ENCODE peak calls at places on chromosomes 12 and 14, in five cellular contexts. K, C, R, F and L are unnamed samples.

GRCh38 chr12:53985900-53986685 is 1.1 kb downstream of the HOXC10 start:
- DNase-seq in K (no peak), C (no peak), R (no peak), F (peak), L (peak)

GRCh38 chr12:92978607-92979006 is 49.5 kb upstream of the EEA1 start:
- DNase-seq in K (no peak), C (no peak), R (no peak), F (no peak), L (no peak)

GRCh38 chr14:93369393-93370266 is 22.6 kb downstream of the COX8C start:
- DNase-seq in K (no peak), C (no peak), R (no peak), F (no peak), L (no peak)

GRCh38 chr12:95674631-95675030 is 115.9 kb downstream of the NTN4 start:
- DNase-seq in K (no peak), C (no peak), R (peak), F (no peak), L (peak)

GRCh38 chr14:52695481-52696091 is at the start of gene ERO1A:
- DNase-seq in K (peak), C (peak), R (peak), F (peak), L (peak)

GRCh38 chr12:117134721-117135120 is 35.5 kb upstream of the TESC start:
- DNase-seq in K (no peak), C (no peak), R (no peak), F (no peak), L (no peak)

GRCh38 chr14:90421001-90421580 is 24.3 kb downstream of the CALM1 start:
- DNase-seq in K (no peak), C (no peak), R (no peak), F (no peak), L (no peak)

GRCh38 chr14:68951051-68951797 is 27.9 kb downstream of the ACTN1 start:
- DNase-seq in K (peak), C (peak), R (peak), F (peak), L (peak)

GRCh38 chr12:62783881-62784280 is 151.1 kb downstream of the PPM1H start:
- DNase-seq in K (no peak), C (no peak), R (no peak), F (no peak), L (no peak)

GRCh38 chr12:96368233-96368632 is 32.0 kb downstream of the CDK17 start:
- DNase-seq in K (no peak), C (no peak), R (no peak), F (no peak), L (no peak)

GRCh38 chr12:55637467-55637866 is 775 bp downstream of the OR10P1 start:
- DNase-seq in K (no peak), C (no peak), R (no peak), F (no peak), L (no peak)

GRCh38 chr12:94805749-94806148 is 155.4 kb upstream of the TMCC3 start:
- DNase-seq in K (no peak), C (peak), R (peak), F (no peak), L (peak)

GRCh38 chr14:95104911-95105310 is 52.4 kb downstream of the DICER1 start:
- DNase-seq in K (no peak), C (no peak), R (no peak), F (no peak), L (no peak)

GRCh38 chr12:86118161-86118560 is 138.0 kb downstream of the MGAT4C start:
- DNase-seq in K (no peak), C (no peak), R (no peak), F (no peak), L (no peak)

GRCh38 chr14:53793790-53794560 is 162.7 kb downstream of the BMP4 start:
- DNase-seq in K (no peak), C (peak), R (no peak), F (no peak), L (no peak)

GRCh38 chr14:53796734-53797133 is 159.9 kb downstream of the BMP4 start:
- DNase-seq in K (no peak), C (no peak), R (no peak), F (no peak), L (no peak)

GRCh38 chr14:53791116-53791515 is 165.5 kb downstream of the BMP4 start:
- DNase-seq in K (no peak), C (no peak), R (no peak), F (no peak), L (no peak)

GRCh38 chr14:53792909-53793308 is 163.7 kb downstream of the BMP4 start:
- DNase-seq in K (no peak), C (no peak), R (no peak), F (no peak), L (no peak)
- TF ChIP-seq CTCF in K (no peak), C (no peak), R (no peak), F (no peak), L (peak)

GRCh38 chr12:32542550-32543229 is 136.4 kb upstream of the DNM1L start:
- DNase-seq in K (no peak), C (no peak), R (no peak), F (no peak), L (no peak)
- H3K4me3 ChIP-seq in K (no peak), C (no peak), R (no peak), F (no peak), L (no peak)

GRCh38 chr12:131801254-131801866 is 26.8 kb upstream of the MMP17 start:
- DNase-seq in K (no peak), C (no peak), R (no peak), F (no peak), L (no peak)

GRCh38 chr12:131810672-131811071 is 17.5 kb upstream of the MMP17 start:
- DNase-seq in K (no peak), C (no peak), R (no peak), F (no peak), L (no peak)

GRCh38 chr12:131803995-131804521 is 24.1 kb upstream of the MMP17 start:
- DNase-seq in K (no peak), C (peak), R (peak), F (peak), L (peak)

GRCh38 chr12:131808744-131809371 is 19.3 kb upstream of the MMP17 start:
- DNase-seq in K (no peak), C (no peak), R (peak), F (no peak), L (no peak)

GRCh38 chr12:131806654-131807053 is 21.5 kb upstream of the MMP17 start:
- DNase-seq in K (no peak), C (no peak), R (no peak), F (no peak), L (no peak)
- TF ChIP-seq CTCF in K (no peak), C (no peak), R (no peak), F (no peak), L (no peak)

DNA sequence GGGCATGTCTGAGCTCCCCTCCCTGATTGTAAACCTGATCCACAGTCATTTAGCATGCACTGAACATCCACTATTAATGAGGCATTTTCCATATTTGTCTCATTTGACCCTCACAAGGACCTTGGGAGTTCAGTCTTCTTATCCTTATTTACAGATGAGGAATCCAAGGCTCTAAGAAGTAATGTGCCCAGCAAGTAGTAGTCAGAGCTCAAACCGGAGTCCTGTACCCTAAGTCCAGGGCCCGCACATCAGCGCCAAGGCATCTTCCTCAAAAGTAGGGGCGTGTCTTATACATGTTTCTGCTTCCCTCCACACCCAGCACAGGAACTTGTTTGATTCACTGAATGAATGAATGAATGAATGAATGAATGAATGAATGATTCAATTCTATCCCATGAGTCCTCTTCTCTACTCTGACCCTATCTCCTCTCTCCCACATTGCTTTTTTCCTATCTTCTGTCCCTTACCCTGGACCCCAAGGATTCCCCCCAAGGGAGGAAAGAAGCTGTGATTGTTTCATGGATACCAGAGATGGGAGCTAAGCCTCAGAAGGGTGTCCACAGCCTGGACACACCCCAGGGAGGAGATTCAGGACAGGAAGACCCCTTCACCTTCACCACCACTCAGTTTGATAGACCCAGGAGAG is 21.8 kb upstream of the KRT8 start:
- DNase-seq in K (peak), C (no peak), R (no peak), F (no peak), L (no peak)
- H3K4me3 ChIP-seq in K (peak), C (no peak), R (no peak), F (no peak), L (no peak)

GRCh38 chr12:77720258-77720657 is 110.4 kb upstream of the NAV3 start:
- DNase-seq in K (no peak), C (no peak), R (peak), F (no peak), L (no peak)
- TF ChIP-seq CTCF in K (no peak), C (peak), R (peak), F (no peak), L (peak)

GRCh38 chr12:122888232-122888752 is 7.6 kb downstream of the VPS37B start:
- DNase-seq in K (peak), C (peak), R (peak), F (peak), L (peak)
- H3K4me3 ChIP-seq in K (peak), C (no peak), R (peak), F (peak), L (no peak)

DNA sequence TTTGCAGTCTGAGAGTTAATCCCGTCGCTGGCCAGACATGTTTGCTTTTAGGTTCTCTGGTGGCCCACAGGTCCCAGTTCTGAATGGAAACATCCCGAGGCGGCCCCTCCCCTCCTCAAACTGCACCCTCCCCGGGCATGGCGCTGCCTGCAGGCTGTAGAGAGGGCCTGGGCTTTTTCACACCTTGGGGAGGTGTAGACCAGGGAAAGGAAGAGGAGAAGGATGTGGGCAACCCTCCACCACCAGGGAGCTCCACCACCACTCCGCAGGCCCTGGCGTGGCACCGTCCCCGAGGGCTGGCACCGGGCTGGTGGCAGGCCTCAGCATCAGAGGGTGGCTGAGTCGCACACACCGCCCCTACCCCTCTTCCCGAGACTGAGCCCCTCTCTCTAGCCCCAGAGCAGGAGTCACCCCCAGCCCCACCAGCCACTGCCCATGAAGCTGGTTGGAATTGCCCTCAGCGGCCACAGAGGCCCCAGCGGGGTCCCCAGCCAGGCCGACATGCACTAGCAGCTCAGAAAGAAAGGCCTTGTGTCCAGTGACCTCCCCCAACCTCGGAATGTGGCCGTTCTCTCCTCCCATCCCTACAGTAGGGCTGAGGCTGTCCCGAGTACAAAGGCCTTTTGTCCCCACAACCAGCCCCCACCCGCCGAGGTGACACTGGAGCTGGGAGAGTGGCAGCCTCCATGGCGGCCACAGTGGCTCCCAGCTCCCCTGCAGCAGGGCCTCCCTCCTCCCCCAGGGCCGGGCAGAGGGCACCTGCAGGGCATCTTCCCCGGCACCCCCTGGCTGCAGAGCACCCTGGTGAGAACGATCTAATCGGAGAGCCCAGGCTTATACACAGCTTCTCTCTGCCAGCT is 23.5 kb upstream of the INF2 start:
- DNase-seq in K (peak), C (no peak), R (no peak), F (peak), L (no peak)
- TF ChIP-seq CTCF in K (peak), C (peak), R (peak), F (peak), L (peak)

GRCh38 chr12:8661751-8662150 is 875 bp downstream of the MFAP5 start:
- DNase-seq in K (no peak), C (no peak), R (no peak), F (no peak), L (peak)
- H3K4me3 ChIP-seq in K (no peak), C (peak), R (no peak), F (no peak), L (peak)